ENCODE peak calls at places on chromosomes 11 and 22, in four cellular contexts. L is HCT116, K is tibial nerve, E is esophagus squamous epithelium. T is an unnamed sample.

GRCh38 chr11:116294630-116295029 is 478.2 kb downstream of the BUD13 start:
- DNase-seq in K (no peak), L (no peak), E (no peak), T (no peak)

GRCh38 chr22:19497245-19497644 is 17.5 kb downstream of the CDC45 start:
- DNase-seq in L (no peak), E (no peak), K (no peak), T (no peak)

GRCh38 chr11:132718711-132719641 is 813.3 kb downstream of the OPCML start:
- DNase-seq in K (no peak), L (no peak), E (no peak), T (no peak)

GRCh38 chr22:47304191-47304831 is 541.9 kb downstream of the TBC1D22A start:
- DNase-seq in L (no peak), E (no peak), K (no peak), T (no peak)

GRCh38 chr11:112367453-112367852 is 106.8 kb upstream of the PLET1 start:
- DNase-seq in L (no peak), E (no peak), K (no peak), T (no peak)

GRCh38 chr11:107271425-107271824 is 186.2 kb downstream of the CWF19L2 start:
- DNase-seq in E (no peak), K (no peak), L (no peak), T (no peak)

GRCh38 chr22:27420817-27421361 is 380.7 kb downstream of the MN1 start:
- DNase-seq in K (peak), E (no peak), L (no peak), T (peak)

GRCh38 chr11:15170170-15170569 is 55.4 kb downstream of the INSC start:
- DNase-seq in E (no peak), L (no peak), K (no peak), T (no peak)

GRCh38 chr11:85634747-85635146 is 6.4 kb downstream of the TMEM126B start:
- DNase-seq in E (no peak), L (no peak), K (no peak), T (no peak)

GRCh38 chr11:34250732-34251639 is 106.8 kb downstream of the ABTB2 start:
- DNase-seq in E (no peak), K (peak), L (peak), T (peak)

GRCh38 chr11:114135737-114136151 is 76.2 kb downstream of the ZBTB16 start:
- DNase-seq in E (no peak), K (no peak), L (no peak), T (no peak)

GRCh38 chr11:58640386-58641023 is 18.0 kb downstream of the CNTF start:
- DNase-seq in E (no peak), L (no peak), K (peak), T (no peak)

GRCh38 chr11:94974178-94974577 is 669 bp downstream of the KDM4D start:
- DNase-seq in K (no peak), L (no peak), E (no peak), T (no peak)

GRCh38 chr11:33598426-33599069 is 102.1 kb downstream of the C11orf91 start:
- DNase-seq in E (no peak), K (no peak), L (no peak), T (no peak)

GRCh38 chr11:14544611-14545010 is 24.4 kb upstream of the PSMA1 start:
- DNase-seq in L (no peak), K (no peak), E (no peak), T (no peak)

GRCh38 chr11:103624708-103625623 is 411.5 kb upstream of the DDI1 start:
- DNase-seq in E (no peak), L (no peak), K (no peak), T (no peak)

GRCh38 chr11:62139526-62140301 is 15.9 kb downstream of the INCENP start:
- DNase-seq in E (no peak), L (no peak), K (no peak), T (no peak)

GRCh38 chr11:64851831-64852337 is 7.4 kb upstream of the CDC42BPG start:
- DNase-seq in L (no peak), K (no peak), E (no peak), T (no peak)
- TF ChIP-seq POLR2A in L (no peak), K (no peak), E (no peak), T (no peak)

GRCh38 chr11:65432133-65432650 is 9.6 kb downstream of the NEAT1 start:
- DNase-seq in K (no peak), E (no peak), L (no peak), T (no peak)
- H3K4me3 ChIP-seq in K (no peak), E (no peak), L (no peak), T (no peak)

DNA sequence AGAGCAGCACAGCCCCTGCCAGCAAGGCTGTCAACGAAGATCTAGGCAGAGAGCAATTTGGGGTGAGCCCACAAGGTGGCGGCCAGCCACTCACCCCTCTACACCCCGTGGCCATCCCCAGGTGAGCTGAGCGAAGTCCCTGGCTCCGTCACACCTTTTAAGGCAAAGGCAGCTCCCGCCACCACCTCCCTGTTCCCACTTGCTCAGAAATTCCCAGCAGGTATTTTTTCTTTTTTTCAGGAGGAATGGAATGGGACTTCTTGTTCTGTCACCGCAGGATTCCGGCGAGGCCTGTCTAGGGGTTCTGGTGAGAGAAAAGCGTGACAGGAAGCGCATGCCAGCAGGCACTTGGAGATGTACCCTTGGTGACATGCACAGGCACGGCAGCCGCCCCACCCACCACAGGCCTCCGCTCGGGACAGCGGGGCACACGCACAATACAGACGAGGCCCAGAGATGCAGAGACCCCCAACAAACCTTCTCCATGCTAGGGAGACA is 10.0 kb downstream of the RPL3 start:
- DNase-seq in E (no peak), K (no peak), L (no peak), T (no peak)
- TF ChIP-seq CTCF in E (peak), K (no peak), L (peak), T (no peak)

GRCh38 chr22:42271906-42272305 is 1.5 kb upstream of the TCF20 start:
- DNase-seq in L (no peak), K (no peak), E (no peak), T (peak)

GRCh38 chr22:42270178-42270511 is 308 bp downstream of the TCF20 start:
- DNase-seq in K (no peak), E (no peak), L (peak), T (no peak)

GRCh38 chr22:42269407-42270177 is 861 bp downstream of the TCF20 start:
- DNase-seq in L (peak), E (no peak), K (no peak), T (peak)

GRCh38 chr22:42271191-42271813 is 849 bp upstream of the TCF20 start:
- DNase-seq in L (no peak), K (no peak), E (no peak), T (no peak)

GRCh38 chr22:42270512-42271190 is at the start of gene TCF20:
- DNase-seq in L (peak), E (no peak), K (peak), T (peak)
- TF ChIP-seq POLR2A in L (peak), E (no peak), K (peak), T (no peak)

GRCh38 chr11:64035581-64035980 is at the start of gene FLRT1:
- DNase-seq in E (no peak), L (no peak), K (no peak), T (no peak)

GRCh38 chr11:64034411-64034811 is 1.3 kb upstream of the FLRT1 start:
- DNase-seq in E (no peak), L (no peak), K (no peak), T (no peak)

GRCh38 chr11:64036081-64037026 is 623 bp downstream of the FLRT1 start:
- DNase-seq in L (no peak), E (no peak), K (no peak), T (no peak)

GRCh38 chr11:64037027-64037633 is 1.4 kb downstream of the FLRT1 start:
- DNase-seq in E (no peak), K (no peak), L (no peak), T (no peak)

DNA sequence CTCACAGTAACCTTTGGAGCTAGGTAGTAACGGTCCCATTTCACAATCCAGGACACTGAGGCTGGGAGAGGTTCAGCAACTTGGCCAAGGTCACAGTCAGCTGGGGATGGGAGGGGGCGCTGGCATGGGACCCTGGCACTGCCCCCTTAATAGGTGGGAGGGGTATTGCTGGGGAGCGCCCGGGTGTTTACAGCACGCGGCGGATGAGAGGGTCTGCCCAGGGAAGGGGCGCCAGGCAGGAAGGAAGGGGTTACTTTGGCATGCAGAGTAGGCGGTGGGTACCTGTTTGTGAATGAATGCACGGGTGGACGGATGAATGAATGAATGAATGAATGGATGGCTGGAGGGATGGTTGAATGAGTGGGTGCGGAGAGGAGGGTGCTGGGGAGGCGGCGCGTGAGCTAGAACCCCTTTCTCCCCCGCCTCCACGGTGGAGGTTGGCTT is 628 bp upstream of the FLRT1 start:
- DNase-seq in L (no peak), K (no peak), E (no peak), T (no peak)
- H3K4me3 ChIP-seq in L (no peak), K (peak), E (no peak), T (no peak)

GRCh38 chr22:35337932-35338331 is 38.2 kb downstream of the TOM1 start:
- DNase-seq in L (no peak), E (no peak), K (no peak), T (no peak)
- TF ChIP-seq CTCF in L (peak), E (no peak), K (no peak), T (no peak)

GRCh38 chr22:37400719-37401118 is 26.6 kb downstream of the ELFN2 start:
- DNase-seq in L (no peak), K (no peak), E (no peak), T (no peak)
- TF ChIP-seq POLR2A in L (no peak), K (no peak), E (no peak), T (no peak)

T was measured in lower leg skin.